ENCODE peak calls at places on chromosomes 5 and 9, in seven cellular contexts. F is GM23338; H is CD8-positive, alpha-beta memory T cell; B is AG04450; J is pancreas; N is H9; X is neuronal stem cell. I is an unnamed sample. For H3K27me3, the result is how much of the 10 kb centered on the place peaks cover.

GRCh38 chr5:117475925-117476324 is 901.3 kb upstream of the SEMA6A start:
- DNase-seq in F (no peak), H (no peak), B (no peak), J (no peak), N (no peak), X (no peak), I (no peak)

GRCh38 chr5:72817076-72817476 is 615 bp downstream of the TNPO1 start:
- DNase-seq in F (peak), H (no peak), B (peak), J (peak), N (peak), X (no peak), I (peak)

GRCh38 chr5:10306806-10307205 is 896 bp downstream of the CMBL start:
- DNase-seq in F (no peak), H (no peak), B (no peak), J (no peak), N (no peak), X (no peak), I (no peak)

GRCh38 chr9:34454571-34455065 is 3.8 kb downstream of the FAM219A start:
- DNase-seq in F (peak), H (no peak), B (no peak), J (no peak), N (no peak), X (no peak), I (peak)

GRCh38 chr9:12554636-12555035 is 138.5 kb upstream of the TYRP1 start:
- DNase-seq in F (peak), H (no peak), B (no peak), J (no peak), N (peak), X (no peak), I (no peak)

GRCh38 chr9:85408494-85408893 is 333.3 kb downstream of the AGTPBP1 start:
- DNase-seq in F (no peak), H (no peak), B (no peak), J (no peak), N (no peak), X (no peak), I (no peak)

GRCh38 chr9:85453850-85454249 is 287.9 kb downstream of the AGTPBP1 start:
- DNase-seq in F (no peak), H (no peak), B (no peak), J (no peak), N (no peak), X (no peak), I (peak)

GRCh38 chr9:3477236-3477834 is 48.5 kb downstream of the RFX3 start:
- DNase-seq in F (no peak), H (peak), B (no peak), J (no peak), N (no peak), X (no peak), I (no peak)

GRCh38 chr5:25119654-25120053 is 474.9 kb upstream of the CDH10 start:
- DNase-seq in F (peak), H (no peak), B (no peak), J (no peak), N (no peak), X (no peak), I (peak)

GRCh38 chr5:124745367-124746251 is 830 bp downstream of the ZNF608 start:
- DNase-seq in F (no peak), H (no peak), B (no peak), J (no peak), N (no peak), X (no peak), I (no peak)

GRCh38 chr5:53366245-53366644 is 114.2 kb upstream of the FST start:
- DNase-seq in F (no peak), H (no peak), B (no peak), J (no peak), N (no peak), X (no peak), I (no peak)

GRCh38 chr5:133995341-133995740 is 9.4 kb downstream of the VDAC1 start:
- DNase-seq in F (no peak), H (no peak), B (no peak), J (no peak), N (no peak), X (no peak), I (no peak)

GRCh38 chr5:5473224-5473623 is 50.7 kb downstream of the ICE1 start:
- DNase-seq in F (no peak), H (no peak), B (no peak), J (no peak), N (no peak), X (no peak), I (no peak)

GRCh38 chr5:149445739-149446369 is 66.8 kb upstream of the IL17B start:
- DNase-seq in F (no peak), H (no peak), B (peak), J (no peak), N (no peak), X (no peak), I (peak)

DNA sequence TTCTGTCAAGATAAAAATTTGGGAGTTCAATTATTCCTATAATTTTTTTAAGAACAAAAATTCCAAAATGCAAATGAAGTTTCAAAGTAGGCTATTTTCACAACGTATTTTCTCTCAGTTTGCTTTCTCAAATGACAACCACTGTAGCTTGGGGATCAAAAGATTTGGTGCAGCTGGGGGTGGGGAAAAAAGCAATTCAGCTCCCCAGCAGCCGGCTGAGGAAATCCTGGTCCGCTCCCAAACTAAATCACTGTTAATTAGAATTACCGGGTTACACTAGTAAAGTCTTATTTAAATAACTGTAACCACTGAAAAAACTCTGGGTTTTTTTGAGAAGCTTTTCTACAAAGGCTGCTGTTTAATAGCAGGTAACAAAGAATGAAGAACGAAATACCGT is 5.7 kb downstream of the NR6A1 start:
- DNase-seq in F (peak), H (no peak), B (no peak), J (no peak), N (no peak), X (no peak), I (no peak)
- H3K27me3 ChIP-seq in F (under half), H (half or more), B (half or more), J (under half), N (under half), X (under half), I (under half)

GRCh38 chr5:1396029-1396816 is 49.0 kb downstream of the SLC6A3 start:
- DNase-seq in F (no peak), H (no peak), B (no peak), J (no peak), N (no peak), X (no peak), I (no peak)
- H3K27me3 ChIP-seq in F (under half), H (under half), B (under half), J (under half), N (under half), X (under half), I (under half)

GRCh38 chr5:3122985-3123762 is 371.7 kb upstream of the IRX2 start:
- DNase-seq in F (peak), H (no peak), B (no peak), J (no peak), N (no peak), X (no peak), I (no peak)

GRCh38 chr5:3123763-3124157 is 372.3 kb upstream of the IRX2 start:
- DNase-seq in F (no peak), H (no peak), B (no peak), J (no peak), N (no peak), X (no peak), I (no peak)

GRCh38 chr5:3122216-3122615 is 370.7 kb upstream of the IRX2 start:
- DNase-seq in F (no peak), H (no peak), B (no peak), J (no peak), N (no peak), X (no peak), I (no peak)

GRCh38 chr5:3126639-3127038 is 375.2 kb upstream of the IRX2 start:
- DNase-seq in F (no peak), H (no peak), B (no peak), J (no peak), N (no peak), X (no peak), I (no peak)

GRCh38 chr5:3124410-3124809 is 372.9 kb upstream of the IRX2 start:
- DNase-seq in F (no peak), H (no peak), B (no peak), J (no peak), N (no peak), X (no peak), I (no peak)
- H3K27me3 ChIP-seq in F (half or more), H (under half), B (under half), J (under half), N (under half), X (under half), I (under half)

GRCh38 chr9:134297581-134297980 is 28.7 kb upstream of the RXRA start:
- DNase-seq in F (no peak), H (no peak), B (no peak), J (peak), N (no peak), X (no peak), I (no peak)

GRCh38 chr9:134297082-134297415 is 29.2 kb upstream of the RXRA start:
- DNase-seq in F (no peak), H (no peak), B (no peak), J (peak), N (no peak), X (no peak), I (no peak)

GRCh38 chr9:134299068-134299467 is 27.2 kb upstream of the RXRA start:
- DNase-seq in F (no peak), H (no peak), B (no peak), J (peak), N (no peak), X (no peak), I (no peak)

GRCh38 chr9:134296301-134297081 is 29.8 kb upstream of the RXRA start:
- DNase-seq in F (no peak), H (no peak), B (no peak), J (peak), N (no peak), X (no peak), I (no peak)

GRCh38 chr9:134298000-134298399 is 28.3 kb upstream of the RXRA start:
- DNase-seq in F (no peak), H (no peak), B (no peak), J (no peak), N (no peak), X (no peak), I (no peak)
- H3K27me3 ChIP-seq in F (under half), H (under half), B (under half), J (under half), N (under half), X (under half), I (under half)

GRCh38 chr9:92807031-92807756 is 42.6 kb upstream of the BICD2 start:
- DNase-seq in F (no peak), H (no peak), B (no peak), J (no peak), N (peak), X (no peak), I (no peak)
- H3K27me3 ChIP-seq in F (half or more), H (under half), B (half or more), J (under half), N (under half), X (under half), I (under half)

GRCh38 chr9:38387751-38388150 is 4.8 kb upstream of the ALDH1B1 start:
- DNase-seq in F (no peak), H (no peak), B (no peak), J (no peak), N (no peak), X (no peak), I (no peak)

GRCh38 chr9:38388283-38389223 is 3.9 kb upstream of the ALDH1B1 start:
- DNase-seq in F (no peak), H (no peak), B (no peak), J (no peak), N (no peak), X (no peak), I (no peak)

GRCh38 chr9:38385896-38386295 is 6.6 kb upstream of the ALDH1B1 start:
- DNase-seq in F (no peak), H (no peak), B (no peak), J (no peak), N (no peak), X (no peak), I (no peak)

GRCh38 chr9:38384990-38385848 is 7.3 kb upstream of the ALDH1B1 start:
- DNase-seq in F (peak), H (no peak), B (no peak), J (no peak), N (no peak), X (no peak), I (no peak)

DNA sequence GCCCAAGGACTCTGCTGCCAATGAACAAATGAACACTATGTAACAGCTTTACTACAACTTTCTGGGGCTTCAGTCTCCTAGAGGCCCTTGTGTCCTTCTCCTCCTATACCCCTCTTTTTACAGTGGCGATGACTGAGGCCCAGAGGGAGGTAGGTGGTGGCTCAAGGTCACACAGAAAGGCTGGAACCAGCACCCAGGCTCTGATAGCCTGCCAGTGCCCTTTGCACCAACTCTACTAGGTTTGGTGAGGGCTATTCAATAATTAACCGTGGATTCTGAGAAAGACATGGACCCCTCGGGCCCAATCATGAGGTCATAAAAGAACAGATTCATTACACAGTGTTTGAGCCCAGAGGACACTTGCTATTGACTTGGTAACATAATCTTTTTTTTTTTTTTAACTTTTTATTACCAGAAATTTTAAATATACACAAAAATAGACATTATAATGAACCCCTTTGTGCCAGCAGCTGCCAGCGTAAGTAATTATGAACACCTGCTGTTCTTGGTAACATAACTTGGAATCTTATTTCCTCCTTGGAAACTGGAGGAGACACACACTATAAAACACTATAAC is 6.1 kb upstream of the ALDH1B1 start:
- DNase-seq in F (no peak), H (no peak), B (no peak), J (no peak), N (no peak), X (no peak), I (no peak)
- H3K27me3 ChIP-seq in F (under half), H (under half), B (under half), J (under half), N (under half), X (under half), I (under half)

GRCh38 chr9:133518193-133518592 is 6.6 kb downstream of the MYMK start:
- DNase-seq in F (no peak), H (no peak), B (no peak), J (peak), N (no peak), X (no peak), I (no peak)
- H3K27me3 ChIP-seq in F (under half), H (under half), B (half or more), J (under half), N (under half), X (under half), I (under half)

DNA sequence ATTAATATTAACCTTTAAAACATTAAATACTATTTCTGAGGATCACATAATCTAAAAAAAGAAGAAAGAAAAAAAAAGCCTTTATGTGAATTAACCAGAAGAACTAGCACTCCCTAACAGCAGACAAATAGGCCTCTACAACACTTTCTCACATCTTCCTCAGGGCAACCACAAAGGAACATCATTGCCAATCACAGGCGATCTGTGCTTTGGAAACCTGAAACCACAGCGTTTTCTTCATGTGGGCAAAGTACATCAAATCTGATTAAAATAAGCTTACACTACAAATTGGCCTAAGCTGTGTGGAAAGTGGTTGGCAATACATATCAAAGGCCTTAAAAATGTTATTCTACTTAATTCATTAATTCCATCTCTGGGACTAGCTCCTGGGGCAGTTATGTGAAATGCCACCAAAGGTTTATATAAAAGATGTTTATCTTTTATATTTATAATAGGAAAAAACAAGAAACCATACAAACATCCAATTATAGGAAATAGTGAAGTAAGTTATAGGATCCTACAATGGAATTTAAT is 184.8 kb upstream of the TBCA start:
- DNase-seq in F (peak), H (no peak), B (no peak), J (no peak), N (no peak), X (no peak), I (no peak)
- H3K27me3 ChIP-seq in F (half or more), H (under half), B (under half), J (under half), N (under half), X (under half), I (under half)